ENCODE peak calls at places on chromosomes 16 and 17, in eight cellular contexts. Y is spleen; H is endodermal cell; F is heart left ventricle; Z is prostate gland; U is mesendoderm; O is GM23248; Q is CD4-positive, alpha-beta memory T cell. B is an unnamed sample.

GRCh38 chr16:59973966-59974365 is 1239.8 kb upstream of the GOT2 start:
- DNase-seq in O (peak), Q (no peak), U (no peak), Y (no peak), H (no peak), Z (no peak), F (no peak), B (no peak)

GRCh38 chr17:59846391-59847165 is 46.2 kb downstream of the TUBD1 start:
- DNase-seq in H (peak), O (peak), U (peak), Z (peak), Q (peak), F (no peak), Y (no peak), B (peak)

GRCh38 chr17:33200116-33200515 is 93.0 kb downstream of the ASIC2 start:
- DNase-seq in F (no peak), H (peak), Q (no peak), U (no peak), Z (no peak), Y (no peak), O (peak), B (no peak)

GRCh38 chr17:42548070-42548837 is 4.5 kb upstream of the HSD17B1 start:
- DNase-seq in Z (peak), H (peak), U (peak), O (no peak), F (peak), Q (peak), Y (peak), B (peak)

GRCh38 chr17:10172778-10173177 is 25.6 kb downstream of the GAS7 start:
- DNase-seq in U (no peak), O (no peak), Y (no peak), H (no peak), Q (no peak), F (no peak), Z (no peak), B (no peak)

GRCh38 chr17:63544467-63545301 is 5.6 kb upstream of the DCAF7 start:
- DNase-seq in Q (no peak), Z (no peak), Y (no peak), H (peak), O (no peak), F (no peak), U (no peak), B (peak)

GRCh38 chr17:81128774-81129173 is 36.5 kb upstream of the PVALEF start:
- DNase-seq in F (no peak), O (no peak), H (no peak), Q (no peak), Y (no peak), Z (no peak), U (no peak), B (no peak)

GRCh38 chr17:18974407-18975149 is 22.6 kb downstream of the SLC5A10 start:
- DNase-seq in Z (no peak), U (no peak), O (peak), Q (no peak), Y (no peak), F (no peak), H (no peak), B (no peak)

GRCh38 chr17:50407921-50408320 is 10.6 kb upstream of the LRRC59 start:
- DNase-seq in H (no peak), O (no peak), Q (no peak), Z (no peak), U (no peak), Y (no peak), F (no peak), B (no peak)

GRCh38 chr17:18963126-18964017 is 11.4 kb downstream of the SLC5A10 start:
- DNase-seq in Z (no peak), Q (no peak), F (no peak), Y (no peak), H (no peak), O (peak), U (no peak), B (peak)

GRCh38 chr17:74202879-74203432 is 522 bp upstream of the RPL38 start:
- DNase-seq in U (no peak), Z (no peak), H (no peak), Y (peak), O (no peak), Q (no peak), F (no peak), B (no peak)

GRCh38 chr16:50516401-50516800 is 31.8 kb upstream of the NKD1 start:
- DNase-seq in Q (no peak), Z (no peak), H (no peak), U (no peak), F (no peak), Y (no peak), O (no peak), B (no peak)

GRCh38 chr16:57285379-57285778 is 907 bp upstream of the PLLP start:
- DNase-seq in O (no peak), H (no peak), Z (no peak), Q (no peak), Y (no peak), U (no peak), F (no peak), B (no peak)

GRCh38 chr16:52497067-52497816 is 49.7 kb downstream of the TOX3 start:
- DNase-seq in H (no peak), Z (no peak), F (no peak), Y (no peak), U (no peak), Q (no peak), O (no peak), B (no peak)

GRCh38 chr16:89531821-89532526 is 23.8 kb downstream of the SPG7 start:
- DNase-seq in Z (no peak), U (no peak), F (no peak), Y (no peak), H (no peak), Q (no peak), O (no peak), B (no peak)

GRCh38 chr17:78397681-78398101 is 19.2 kb downstream of the PGS1 start:
- DNase-seq in F (peak), Y (no peak), Q (no peak), O (peak), Z (peak), H (no peak), U (no peak), B (no peak)

GRCh38 chr17:48617515-48618365 is 2.6 kb upstream of the HOXB8 start:
- DNase-seq in Y (no peak), H (peak), O (peak), Z (no peak), F (no peak), U (no peak), Q (no peak), B (no peak)

GRCh38 chr17:81553018-81553615 is 964 bp upstream of the FAAP100 start:
- DNase-seq in H (peak), U (peak), Y (peak), O (peak), Q (peak), Z (peak), F (peak), B (peak)

GRCh38 chr17:77066165-77066564 is 74.6 kb upstream of the SEC14L1 start:
- DNase-seq in Y (no peak), H (no peak), U (no peak), Z (no peak), F (no peak), Q (no peak), O (no peak), B (no peak)

GRCh38 chr17:14919580-14920160 is 345.5 kb downstream of the PMP22 start:
- DNase-seq in Z (no peak), Y (no peak), O (no peak), U (peak), Q (no peak), H (peak), F (no peak), B (no peak)

GRCh38 chr17:40177275-40177874 is at the start of gene RAPGEFL1:
- DNase-seq in F (peak), Y (peak), Z (peak), O (peak), U (peak), Q (peak), H (peak), B (peak)

GRCh38 chr16:75763250-75763649 is 37.0 kb upstream of the CPHXL start:
- DNase-seq in O (no peak), Z (no peak), F (no peak), H (no peak), U (no peak), Q (no peak), Y (no peak), B (no peak)

GRCh38 chr16:81473561-81473960 is 29.0 kb downstream of the CMIP start:
- DNase-seq in U (no peak), O (peak), Y (no peak), Z (no peak), H (no peak), F (no peak), Q (no peak), B (no peak)

GRCh38 chr16:65500007-65500406 is 378.1 kb upstream of the CDH11 start:
- DNase-seq in H (no peak), U (peak), Y (no peak), F (no peak), O (no peak), Z (no peak), Q (no peak), B (no peak)

GRCh38 chr17:45234641-45235040 is 13.0 kb downstream of the FMNL1 start:
- DNase-seq in H (peak), F (no peak), Y (peak), U (peak), Z (no peak), O (no peak), Q (peak), B (no peak)

GRCh38 chr17:18980682-18981384 is 23.7 kb downstream of the FAM83G start:
- DNase-seq in Q (no peak), O (peak), F (no peak), U (peak), Z (no peak), H (peak), Y (no peak), B (no peak)

GRCh38 chr17:19016297-19016696 is 11.7 kb upstream of the FAM83G start:
- DNase-seq in Y (no peak), O (no peak), F (no peak), H (no peak), Z (no peak), U (no peak), Q (no peak), B (no peak)

GRCh38 chr16:70632273-70632672 is 14.1 kb upstream of the IL34 start:
- DNase-seq in Q (no peak), H (no peak), F (no peak), U (no peak), Z (no peak), O (no peak), Y (no peak), B (no peak)

GRCh38 chr16:12532871-12533610 is 270.6 kb downstream of the CPPED1 start:
- DNase-seq in U (no peak), H (no peak), Y (no peak), F (no peak), Z (no peak), O (no peak), Q (peak), B (no peak)

GRCh38 chr16:85149776-85150175 is 37.5 kb upstream of the CIBAR2 start:
- DNase-seq in Y (no peak), H (no peak), F (peak), Z (peak), O (no peak), Q (no peak), U (no peak), B (peak)

GRCh38 chr17:74243013-74243755 is 29.8 kb downstream of the TTYH2 start:
- DNase-seq in H (no peak), Y (no peak), F (peak), U (no peak), Q (no peak), O (no peak), Z (no peak), B (no peak)

GRCh38 chr16:86740817-86741799 is 162.8 kb downstream of the FOXL1 start:
- DNase-seq in O (peak), Z (no peak), Q (no peak), Y (peak), U (peak), F (peak), H (peak), B (no peak)

GRCh38 chr17:3557768-3558583 is at the start of gene TRPV3:
- DNase-seq in O (peak), Q (peak), F (no peak), Y (peak), Z (peak), H (peak), U (no peak), B (peak)

GRCh38 chr17:7361906-7362305 is 7.0 kb downstream of the TMEM95 start:
- DNase-seq in Q (no peak), F (no peak), U (no peak), Y (no peak), H (no peak), O (no peak), Z (no peak), B (no peak)

GRCh38 chr17:30950669-30951399 is 20.0 kb upstream of the RNF135 start:
- DNase-seq in H (no peak), Q (no peak), U (no peak), O (peak), Z (peak), F (peak), Y (peak), B (no peak)

GRCh38 chr17:80846932-80847331 is 144.7 kb upstream of the CHMP6 start:
- DNase-seq in H (no peak), Z (no peak), F (no peak), U (no peak), Y (peak), O (no peak), Q (no peak), B (no peak)

GRCh38 chr17:71392715-71393567 is 727.9 kb upstream of the SOX9 start:
- DNase-seq in Q (no peak), Y (no peak), Z (no peak), O (peak), F (no peak), H (no peak), U (no peak), B (no peak)

GRCh38 chr16:88881090-88881580 is 14.7 kb upstream of the PABPN1L start:
- DNase-seq in Z (peak), H (no peak), O (no peak), F (no peak), U (peak), Y (no peak), Q (no peak), B (no peak)

GRCh38 chr16:19288872-19289799 is 3.6 kb downstream of the CLEC19A start:
- DNase-seq in Q (no peak), U (peak), O (no peak), Z (no peak), H (no peak), Y (no peak), F (no peak), B (no peak)
- H3K27ac ChIP-seq in Q (no peak), U (peak), O (no peak), Z (no peak), H (peak), Y (no peak), F (no peak), B (no peak)

GRCh38 chr16:16075463-16076399 is 126.3 kb downstream of the ABCC1 start:
- DNase-seq in O (no peak), U (no peak), H (no peak), F (peak), Y (peak), Z (no peak), Q (no peak), B (no peak)
- H3K27ac ChIP-seq in O (peak), U (no peak), H (no peak), F (peak), Y (no peak), Z (peak), Q (no peak), B (peak)

DNA sequence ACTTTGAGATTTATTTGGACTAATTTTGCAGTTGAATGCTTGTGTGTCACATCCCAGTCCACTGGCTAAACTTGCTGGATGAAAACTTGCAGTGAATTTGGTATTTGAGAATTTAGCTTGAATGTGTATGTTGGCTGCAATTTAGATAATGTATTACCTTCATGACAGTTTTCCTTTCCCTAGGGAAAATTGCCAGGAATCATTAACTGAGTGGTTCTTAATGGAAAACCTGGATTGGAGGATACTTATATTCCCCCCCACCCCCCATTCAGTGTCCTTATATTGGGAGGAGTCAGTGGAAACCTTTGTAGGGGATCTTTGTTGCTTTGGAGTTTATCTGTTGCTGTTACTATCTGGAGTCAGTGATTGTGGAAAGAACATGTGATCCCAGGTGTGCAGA is 67.6 kb downstream of the KPNA2 start:
- DNase-seq in Z (no peak), O (no peak), F (no peak), Y (no peak), H (no peak), U (no peak), Q (no peak), B (no peak)
- H3K27ac ChIP-seq in Z (no peak), O (no peak), F (peak), Y (peak), H (no peak), U (no peak), Q (no peak), B (no peak)

DNA sequence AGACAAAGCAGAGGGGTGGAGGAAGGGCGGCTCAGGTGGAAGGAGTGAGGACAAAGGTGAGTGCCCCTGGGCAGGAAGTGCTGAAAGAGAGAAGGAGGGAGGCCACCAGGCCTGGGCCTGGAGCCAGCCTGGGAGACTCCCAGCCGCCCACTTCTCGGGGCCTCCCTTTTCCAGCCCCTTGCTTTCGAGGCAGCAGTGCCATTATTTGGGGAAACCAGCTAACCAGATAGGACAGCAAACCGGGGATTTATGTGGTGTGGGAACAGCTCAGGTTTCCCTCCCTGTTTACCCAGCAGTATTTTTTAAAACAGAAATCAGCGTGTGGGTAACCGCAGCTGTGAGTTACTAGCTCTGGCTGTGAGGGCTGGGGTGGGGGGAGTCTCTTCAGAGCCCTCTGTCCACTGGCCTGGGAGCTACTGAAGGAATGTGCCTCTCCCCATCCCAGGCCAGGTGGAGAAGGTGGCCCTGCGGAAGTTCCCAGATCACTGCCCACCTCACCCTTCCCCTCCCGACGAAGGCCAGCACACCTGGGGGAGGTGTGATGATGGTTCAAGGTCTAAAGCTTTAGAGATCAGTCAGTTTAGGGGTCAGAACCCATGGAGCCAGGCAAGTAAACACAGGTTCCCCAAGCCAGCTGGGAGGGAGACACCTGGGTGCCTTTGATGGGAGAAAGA is 8.4 kb upstream of the MEOX1 start:
- DNase-seq in H (peak), U (peak), Y (no peak), O (no peak), F (no peak), Q (no peak), Z (no peak), B (no peak)
- H3K27ac ChIP-seq in H (no peak), U (no peak), Y (peak), O (no peak), F (no peak), Q (no peak), Z (no peak), B (no peak)

GRCh38 chr16:3950343-3951193 is 70.1 kb upstream of the CREBBP start:
- DNase-seq in H (peak), U (no peak), O (peak), F (peak), Z (peak), Y (no peak), Q (no peak), B (no peak)

GRCh38 chr16:3951861-3952332 is 71.4 kb upstream of the CREBBP start:
- DNase-seq in H (peak), Y (no peak), O (peak), U (no peak), Z (no peak), F (no peak), Q (no peak), B (no peak)

GRCh38 chr16:3953728-3954410 is 73.4 kb upstream of the CREBBP start:
- DNase-seq in H (no peak), F (no peak), Y (no peak), U (no peak), Q (no peak), O (no peak), Z (no peak), B (no peak)

GRCh38 chr16:3954411-3954921 is 74.0 kb upstream of the CREBBP start:
- DNase-seq in U (no peak), Q (no peak), Z (no peak), Y (no peak), O (no peak), H (no peak), F (no peak), B (no peak)

GRCh38 chr16:3952342-3953131 is 72.0 kb upstream of the CREBBP start:
- DNase-seq in F (peak), Q (no peak), H (peak), O (peak), U (peak), Z (no peak), Y (peak), B (no peak)
- H3K27ac ChIP-seq in F (peak), Q (no peak), H (no peak), O (no peak), U (no peak), Z (no peak), Y (peak), B (no peak)

DNA sequence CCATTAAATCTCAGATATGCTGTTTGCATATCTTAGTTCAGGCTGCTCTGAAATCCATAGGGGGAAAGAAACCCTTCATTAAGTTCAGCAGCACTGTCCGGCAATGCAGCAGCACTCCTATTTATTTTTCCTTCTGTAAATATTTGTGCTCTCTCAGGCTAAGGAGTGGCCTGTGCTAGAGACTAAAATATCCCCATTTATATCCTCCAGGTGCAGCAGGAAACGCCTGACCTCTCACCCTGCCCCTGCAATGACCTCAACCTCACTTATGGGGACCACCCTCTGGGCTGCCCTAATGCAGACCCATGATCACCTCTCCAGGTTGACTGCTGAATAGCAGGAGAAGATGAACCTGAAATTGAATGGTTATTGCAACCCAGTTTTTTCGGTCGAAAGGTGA is 165.0 kb upstream of the ELAC2 start:
- DNase-seq in Q (no peak), Z (no peak), H (peak), U (peak), O (no peak), Y (no peak), F (no peak), B (no peak)
- H3K27ac ChIP-seq in Q (no peak), Z (no peak), H (no peak), U (no peak), O (no peak), Y (no peak), F (no peak), B (no peak)

GRCh38 chr17:57803026-57803425 is 46.8 kb downstream of the MRPS23 start:
- DNase-seq in U (peak), F (no peak), Q (no peak), O (no peak), Z (no peak), Y (no peak), H (peak), B (no peak)
- H3K27ac ChIP-seq in U (no peak), F (no peak), Q (no peak), O (no peak), Z (no peak), Y (no peak), H (peak), B (no peak)

GRCh38 chr17:29102046-29102445 is 59.1 kb downstream of the PIPOX start:
- DNase-seq in Y (no peak), F (no peak), Q (no peak), Z (no peak), H (no peak), U (no peak), O (no peak), B (no peak)
- H3K27ac ChIP-seq in Y (no peak), F (no peak), Q (no peak), Z (no peak), H (peak), U (no peak), O (no peak), B (no peak)